ENCODE peak calls at places on chromosome 5, in four cellular contexts. K is WERI-Rb-1, D is heart right ventricle, Q is OCI-LY7. A is an unnamed sample. For H3K9me3, the result is how much of the 10 kb centered on the place peaks cover.

GRCh38 chr5:138338411-138339085 is 482 bp downstream of the FAM53C start:
- DNase-seq in Q (peak), K (no peak), D (no peak), A (no peak)

GRCh38 chr5:53063176-53063575 is 46.4 kb downstream of the MOCS2 start:
- DNase-seq in Q (no peak), D (no peak), K (no peak), A (no peak)

GRCh38 chr5:79947486-79948023 is 43.5 kb downstream of the MTX3 start:
- DNase-seq in Q (no peak), K (no peak), D (no peak), A (no peak)

GRCh38 chr5:175444060-175444904 is at the start of gene DRD1:
- DNase-seq in K (peak), Q (peak), D (peak), A (no peak)

GRCh38 chr5:57436586-57436985 is 46.0 kb downstream of the ACTBL2 start:
- DNase-seq in D (no peak), Q (no peak), K (no peak), A (no peak)

GRCh38 chr5:66713998-66714397 is 117.8 kb downstream of the MAST4 start:
- DNase-seq in Q (no peak), K (no peak), D (no peak), A (no peak)

GRCh38 chr5:115170924-115171510 is 1.3 kb upstream of the TRIM36 start:
- DNase-seq in Q (no peak), D (no peak), K (peak), A (no peak)

GRCh38 chr5:172493906-172494305 is 39.6 kb upstream of the SH3PXD2B start:
- DNase-seq in Q (no peak), D (no peak), K (no peak), A (no peak)

GRCh38 chr5:132425009-132425937 is 55.8 kb downstream of the SLC22A5 start:
- DNase-seq in K (no peak), Q (peak), D (no peak), A (no peak)

GRCh38 chr5:39337516-39337915 is 26.8 kb downstream of the C9 start:
- DNase-seq in D (no peak), Q (no peak), K (no peak), A (no peak)

GRCh38 chr5:75239681-75240080 is 3.0 kb upstream of the ANKRD31 start:
- DNase-seq in K (no peak), Q (no peak), D (no peak), A (no peak)

GRCh38 chr5:140926903-140927573 is 939 bp downstream of the PCDHAC1 start:
- DNase-seq in Q (no peak), D (peak), K (no peak), A (no peak)

GRCh38 chr5:79702606-79703380 is 13.2 kb downstream of the CMYA5 start:
- DNase-seq in D (no peak), Q (peak), K (peak), A (no peak)

GRCh38 chr5:136191304-136192014 is 1.5 kb downstream of the SMIM32 start:
- DNase-seq in D (no peak), Q (no peak), K (peak), A (no peak)

GRCh38 chr5:149043641-149044040 is 19.2 kb downstream of the SH3TC2 start:
- DNase-seq in Q (no peak), D (no peak), K (no peak), A (no peak)

GRCh38 chr5:180070726-180071417 is 687 bp downstream of the RNF130 start:
- DNase-seq in Q (no peak), D (peak), K (no peak), A (no peak)

DNA sequence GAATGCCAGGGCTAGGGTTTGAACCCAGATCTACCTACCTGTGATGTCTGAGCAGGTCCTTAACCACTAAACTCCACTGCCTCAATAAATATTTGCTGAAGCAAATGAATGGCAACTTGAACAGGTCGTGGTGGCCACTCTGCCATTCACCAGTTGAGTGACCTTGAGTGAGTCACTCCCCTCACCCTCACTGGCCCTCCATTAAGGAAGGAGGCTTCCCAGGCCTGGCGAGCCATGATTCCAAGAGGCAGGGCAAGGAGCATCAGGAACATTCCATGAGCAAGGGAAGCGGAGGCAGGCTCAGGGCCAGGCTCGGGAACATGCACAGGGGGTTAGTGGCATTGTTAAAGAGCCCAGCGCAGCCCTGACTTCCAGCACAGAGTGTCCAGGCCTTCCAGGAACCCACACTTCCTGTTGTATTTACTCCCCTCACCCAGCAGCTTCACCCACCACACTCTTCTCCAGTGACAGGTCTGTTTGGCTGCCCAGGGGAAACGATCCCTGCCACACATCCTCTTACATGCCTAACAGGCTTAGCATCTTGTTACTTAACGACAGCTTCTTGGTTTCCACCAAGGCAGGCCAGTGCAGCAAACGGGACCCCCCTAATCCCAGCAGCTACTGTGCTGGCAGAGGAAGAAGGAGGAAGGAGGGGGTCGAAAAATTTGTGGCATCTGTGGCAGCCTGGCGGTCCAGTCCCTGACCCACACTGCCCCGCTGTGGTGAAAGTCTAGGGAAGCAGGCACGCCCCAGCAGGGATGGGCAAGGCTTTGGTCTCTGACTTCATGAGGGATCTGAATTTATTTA is 43.7 kb upstream of the TTC1 start:
- DNase-seq in D (peak), K (peak), Q (peak), A (peak)
- TF ChIP-seq CTCF in D (peak), K (peak), Q (peak), A (peak)

GRCh38 chr5:130436430-130436829 is 532.2 kb downstream of the CHSY3 start:
- DNase-seq in Q (no peak), D (no peak), K (no peak), A (no peak)
- H3K9me3 ChIP-seq in Q (under half), D (under half), K (under half), A (under half)

DNA sequence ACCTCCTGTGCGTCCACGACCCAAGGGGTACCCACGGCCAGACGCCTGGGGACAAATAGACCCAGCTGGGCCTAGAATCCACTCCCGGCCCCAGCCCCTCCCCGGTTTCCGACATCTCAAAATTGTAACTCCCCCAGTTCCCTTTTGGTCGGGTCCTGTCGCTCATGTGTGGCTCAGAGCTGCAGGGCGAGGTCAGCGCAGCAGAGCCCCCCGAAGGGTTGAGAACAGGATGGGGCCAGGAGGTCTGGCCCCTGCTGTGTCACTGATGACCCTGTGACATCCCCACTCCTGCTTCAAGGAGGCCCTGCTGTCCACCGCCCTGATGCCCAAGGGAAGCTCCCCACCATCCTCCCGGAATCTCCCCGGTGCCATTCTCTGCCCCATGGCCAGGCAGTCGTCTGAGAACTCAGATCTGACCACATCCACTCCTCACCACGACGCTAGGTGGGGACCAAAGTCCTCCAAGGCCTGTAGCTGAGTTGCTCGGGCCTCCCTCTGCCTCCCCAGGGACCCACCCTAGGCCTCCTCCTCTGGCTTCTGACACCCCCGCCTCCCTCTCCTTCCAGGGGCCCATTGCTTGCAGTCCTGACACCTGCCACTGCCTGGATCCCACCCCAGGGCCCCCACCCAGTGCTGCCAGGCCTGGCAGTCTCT is 3.9 kb downstream of the SLC9A3 start:
- DNase-seq in Q (no peak), K (no peak), D (no peak), A (no peak)
- TF ChIP-seq CTCF in Q (no peak), K (no peak), D (no peak), A (no peak)

DNA sequence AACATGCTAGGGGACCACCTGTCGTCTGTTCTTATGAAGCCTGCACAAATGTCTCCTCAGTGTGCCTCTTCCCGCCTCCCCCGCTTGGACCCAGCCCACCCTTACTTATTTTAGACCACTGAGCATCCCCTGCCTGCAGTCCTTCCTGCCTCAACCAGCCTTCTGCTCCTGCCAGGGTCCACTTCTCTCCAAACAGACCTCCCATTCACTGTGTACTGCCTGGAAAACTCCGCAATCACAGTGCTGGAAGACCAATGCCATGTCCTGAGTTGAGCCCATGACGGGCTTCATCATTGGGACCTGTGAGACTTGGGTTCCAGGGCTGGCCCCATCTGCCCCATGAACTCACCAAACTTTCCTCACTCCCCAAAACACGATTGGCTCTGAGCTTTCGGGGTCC is 309.4 kb downstream of the IRX1 start:
- DNase-seq in Q (no peak), K (no peak), D (no peak), A (no peak)
- H3K9me3 ChIP-seq in Q (under half), K (under half), D (under half), A (under half)

A was measured in thoracic aorta.